ENCODE peak calls at places on chromosomes 2 and 18, in five cellular contexts. One of them, this sample, is unnamed. For H3K4me1, the result is how much of the 10 kb centered on the place peaks cover.

GRCh38 chr2:69253033-69253535 is 133.9 kb downstream of the GFPT1 start:
- DNase-seq in CD8-positive, alpha-beta T cell: no peak
- DNase-seq in right lobe of liver: no peak
- DNase-seq in tibial nerve: no peak
- DNase-seq in ovary: no peak
- DNase-seq in this sample: no peak

GRCh38 chr2:25274868-25275574 is 66.7 kb downstream of the DNMT3A start:
- DNase-seq in CD8-positive, alpha-beta T cell: peak
- DNase-seq in right lobe of liver: no peak
- DNase-seq in ovary: peak
- DNase-seq in tibial nerve: no peak
- DNase-seq in this sample: peak

GRCh38 chr2:217360781-217361485 is 501.1 kb upstream of the TNP1 start:
- DNase-seq in CD8-positive, alpha-beta T cell: no peak
- DNase-seq in right lobe of liver: no peak
- DNase-seq in ovary: peak
- DNase-seq in tibial nerve: no peak
- DNase-seq in this sample: no peak

GRCh38 chr2:199018826-199019225 is 438.9 kb downstream of the SATB2 start:
- DNase-seq in tibial nerve: no peak
- DNase-seq in ovary: no peak
- DNase-seq in right lobe of liver: no peak
- DNase-seq in CD8-positive, alpha-beta T cell: no peak
- DNase-seq in this sample: no peak

GRCh38 chr2:238106698-238107524 is 6.8 kb downstream of the ESPNL start:
- DNase-seq in right lobe of liver: peak
- DNase-seq in CD8-positive, alpha-beta T cell: no peak
- DNase-seq in tibial nerve: no peak
- DNase-seq in ovary: no peak
- DNase-seq in this sample: peak

GRCh38 chr2:24577481-24577880 is 86.4 kb downstream of the NCOA1 start:
- DNase-seq in right lobe of liver: no peak
- DNase-seq in CD8-positive, alpha-beta T cell: no peak
- DNase-seq in ovary: no peak
- DNase-seq in tibial nerve: no peak
- DNase-seq in this sample: no peak

GRCh38 chr2:81839780-81840179 is 1535.2 kb upstream of the LRRTM1 start:
- DNase-seq in right lobe of liver: no peak
- DNase-seq in tibial nerve: no peak
- DNase-seq in ovary: no peak
- DNase-seq in CD8-positive, alpha-beta T cell: no peak
- DNase-seq in this sample: no peak

GRCh38 chr2:108169982-108170625 is 69.7 kb upstream of the SULT1C3 start:
- DNase-seq in right lobe of liver: no peak
- DNase-seq in CD8-positive, alpha-beta T cell: no peak
- DNase-seq in tibial nerve: no peak
- DNase-seq in ovary: no peak
- DNase-seq in this sample: no peak

GRCh38 chr2:132384491-132385186 is 32.0 kb upstream of the GPR39 start:
- DNase-seq in tibial nerve: no peak
- DNase-seq in right lobe of liver: no peak
- DNase-seq in CD8-positive, alpha-beta T cell: no peak
- DNase-seq in ovary: no peak
- DNase-seq in this sample: no peak

GRCh38 chr2:10709290-10709939 is 12.0 kb upstream of the ATP6V1C2 start:
- DNase-seq in ovary: no peak
- DNase-seq in CD8-positive, alpha-beta T cell: no peak
- DNase-seq in right lobe of liver: peak
- DNase-seq in tibial nerve: no peak
- DNase-seq in this sample: no peak

GRCh38 chr2:228731517-228731916 is 539.6 kb downstream of the PID1 start:
- DNase-seq in ovary: no peak
- DNase-seq in right lobe of liver: no peak
- DNase-seq in tibial nerve: no peak
- DNase-seq in CD8-positive, alpha-beta T cell: no peak
- DNase-seq in this sample: no peak

GRCh38 chr2:33522571-33522970 is 46.1 kb downstream of the RASGRP3 start:
- DNase-seq in right lobe of liver: no peak
- DNase-seq in CD8-positive, alpha-beta T cell: no peak
- DNase-seq in ovary: no peak
- DNase-seq in tibial nerve: no peak
- DNase-seq in this sample: no peak

GRCh38 chr18:36628435-36629094 is 200.2 kb downstream of the TPGS2 start:
- DNase-seq in tibial nerve: no peak
- DNase-seq in CD8-positive, alpha-beta T cell: no peak
- DNase-seq in right lobe of liver: no peak
- DNase-seq in ovary: no peak
- DNase-seq in this sample: no peak

GRCh38 chr2:226475650-226476049 is 324.0 kb downstream of the IRS1 start:
- DNase-seq in tibial nerve: no peak
- DNase-seq in CD8-positive, alpha-beta T cell: no peak
- DNase-seq in right lobe of liver: no peak
- DNase-seq in ovary: no peak
- DNase-seq in this sample: no peak

GRCh38 chr18:36449451-36449850 is 151.9 kb downstream of the FHOD3 start:
- DNase-seq in right lobe of liver: no peak
- DNase-seq in ovary: no peak
- DNase-seq in CD8-positive, alpha-beta T cell: no peak
- DNase-seq in tibial nerve: no peak
- DNase-seq in this sample: no peak

GRCh38 chr2:1612391-1613077 is 131.8 kb downstream of the PXDN start:
- DNase-seq in ovary: no peak
- DNase-seq in CD8-positive, alpha-beta T cell: no peak
- DNase-seq in right lobe of liver: no peak
- DNase-seq in tibial nerve: no peak
- DNase-seq in this sample: no peak

GRCh38 chr2:69830045-69830905 is 815 bp downstream of the GMCL1 start:
- DNase-seq in tibial nerve: no peak
- DNase-seq in right lobe of liver: peak
- DNase-seq in CD8-positive, alpha-beta T cell: peak
- DNase-seq in ovary: peak
- DNase-seq in this sample: peak

GRCh38 chr2:167334343-167334742 is 446.1 kb downstream of the XIRP2 start:
- DNase-seq in CD8-positive, alpha-beta T cell: no peak
- DNase-seq in ovary: no peak
- DNase-seq in tibial nerve: no peak
- DNase-seq in right lobe of liver: no peak
- DNase-seq in this sample: no peak

GRCh38 chr18:845152-845819 is 33.2 kb upstream of the YES1 start:
- DNase-seq in right lobe of liver: no peak
- DNase-seq in ovary: no peak
- DNase-seq in tibial nerve: no peak
- DNase-seq in CD8-positive, alpha-beta T cell: no peak
- DNase-seq in this sample: no peak

GRCh38 chr2:177603734-177604133 is 211.2 kb downstream of the AGPS start:
- DNase-seq in right lobe of liver: no peak
- DNase-seq in ovary: no peak
- DNase-seq in tibial nerve: no peak
- DNase-seq in CD8-positive, alpha-beta T cell: no peak
- DNase-seq in this sample: no peak

GRCh38 chr2:234968633-234969328 is 17.0 kb downstream of the SH3BP4 start:
- DNase-seq in tibial nerve: no peak
- DNase-seq in ovary: no peak
- DNase-seq in right lobe of liver: no peak
- DNase-seq in CD8-positive, alpha-beta T cell: no peak
- DNase-seq in this sample: no peak

GRCh38 chr2:195548198-195548940 is 108.7 kb upstream of the SLC39A10 start:
- DNase-seq in ovary: no peak
- DNase-seq in right lobe of liver: no peak
- DNase-seq in tibial nerve: no peak
- DNase-seq in CD8-positive, alpha-beta T cell: no peak
- DNase-seq in this sample: no peak

GRCh38 chr2:79223539-79223938 is 64.0 kb upstream of the REG3A start:
- DNase-seq in tibial nerve: no peak
- DNase-seq in CD8-positive, alpha-beta T cell: no peak
- DNase-seq in right lobe of liver: no peak
- DNase-seq in ovary: no peak
- DNase-seq in this sample: no peak

GRCh38 chr18:532023-532422 is 31.5 kb upstream of the COLEC12 start:
- DNase-seq in tibial nerve: no peak
- DNase-seq in ovary: no peak
- DNase-seq in right lobe of liver: no peak
- DNase-seq in CD8-positive, alpha-beta T cell: no peak
- DNase-seq in this sample: no peak

GRCh38 chr2:8574196-8575010 is 107.5 kb upstream of the ID2 start:
- DNase-seq in tibial nerve: no peak
- DNase-seq in CD8-positive, alpha-beta T cell: peak
- DNase-seq in ovary: no peak
- DNase-seq in right lobe of liver: peak
- DNase-seq in this sample: no peak

GRCh38 chr2:157627594-157628281 is 926 bp downstream of the ACVR1C start:
- DNase-seq in right lobe of liver: peak
- DNase-seq in tibial nerve: no peak
- DNase-seq in ovary: peak
- DNase-seq in CD8-positive, alpha-beta T cell: peak
- DNase-seq in this sample: peak

GRCh38 chr2:41870948-41871522 is 176.8 kb upstream of the PKDCC start:
- DNase-seq in tibial nerve: no peak
- DNase-seq in CD8-positive, alpha-beta T cell: no peak
- DNase-seq in ovary: peak
- DNase-seq in right lobe of liver: no peak
- DNase-seq in this sample: no peak
- TF ChIP-seq CTCF in tibial nerve: peak
- TF ChIP-seq CTCF in CD8-positive, alpha-beta T cell: no peak
- TF ChIP-seq CTCF in ovary: no peak
- TF ChIP-seq CTCF in right lobe of liver: no peak
- TF ChIP-seq CTCF in this sample: peak

DNA sequence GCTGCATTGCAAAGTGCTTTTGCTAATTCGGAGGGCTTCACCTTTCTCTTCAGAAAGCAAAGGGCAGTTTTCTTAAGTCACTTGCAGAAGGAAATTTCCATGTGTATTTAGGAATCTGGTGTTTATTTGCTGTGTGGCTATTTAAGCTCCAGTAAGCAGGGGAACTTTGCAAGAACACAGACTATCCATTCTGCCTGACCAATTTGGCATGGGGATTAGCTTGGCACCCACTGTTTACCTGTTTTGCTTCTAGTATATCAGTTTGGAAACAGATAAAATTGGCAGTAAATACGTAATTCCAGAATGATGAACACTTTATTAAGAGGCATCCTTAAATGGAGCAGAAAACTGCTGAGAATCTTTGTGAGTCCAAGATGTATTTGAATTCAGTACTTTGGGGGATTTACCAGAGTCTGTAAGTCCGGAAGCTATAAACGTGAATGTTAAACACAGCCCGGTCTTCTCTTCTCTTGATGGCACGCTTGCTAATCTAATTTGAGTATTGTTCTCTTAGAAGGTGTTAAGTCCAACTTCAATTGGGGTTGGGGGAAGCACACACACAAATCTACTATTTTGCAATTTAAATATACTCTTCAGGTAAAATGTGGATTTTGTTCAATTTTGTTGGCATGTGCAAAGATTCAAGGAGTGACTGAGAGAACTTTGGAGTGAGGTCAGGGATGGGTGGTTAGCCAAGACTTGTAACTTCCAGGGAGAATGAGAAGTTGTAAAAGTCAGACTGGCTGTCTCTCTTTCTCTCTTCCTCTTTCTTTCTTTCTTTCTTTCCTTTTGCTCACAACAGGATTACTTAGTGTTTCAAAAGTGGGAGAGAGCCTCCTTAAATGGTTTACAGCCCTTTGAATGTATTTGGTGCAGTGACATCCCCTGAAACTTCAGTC is 705 bp downstream of the ACKR3 start:
- DNase-seq in CD8-positive, alpha-beta T cell: no peak
- DNase-seq in tibial nerve: no peak
- DNase-seq in ovary: no peak
- DNase-seq in right lobe of liver: no peak
- DNase-seq in this sample: no peak
- H3K4me1 ChIP-seq in CD8-positive, alpha-beta T cell: under half
- H3K4me1 ChIP-seq in tibial nerve: half or more
- H3K4me1 ChIP-seq in ovary: under half
- H3K4me1 ChIP-seq in right lobe of liver: under half
- H3K4me1 ChIP-seq in this sample: half or more

GRCh38 chr2:110124038-110124825 is 8.6 kb upstream of the MALL start:
- DNase-seq in tibial nerve: no peak
- DNase-seq in ovary: no peak
- DNase-seq in CD8-positive, alpha-beta T cell: no peak
- DNase-seq in right lobe of liver: no peak
- DNase-seq in this sample: peak
- TF ChIP-seq CTCF in tibial nerve: no peak
- TF ChIP-seq CTCF in ovary: no peak
- TF ChIP-seq CTCF in CD8-positive, alpha-beta T cell: no peak
- TF ChIP-seq CTCF in right lobe of liver: no peak
- TF ChIP-seq CTCF in this sample: no peak

GRCh38 chr2:175207741-175208438 is 26.4 kb upstream of the ATP5MC3 start:
- DNase-seq in CD8-positive, alpha-beta T cell: peak
- DNase-seq in right lobe of liver: peak
- DNase-seq in ovary: no peak
- DNase-seq in tibial nerve: no peak
- DNase-seq in this sample: no peak

GRCh38 chr2:175206866-175207265 is 25.4 kb upstream of the ATP5MC3 start:
- DNase-seq in ovary: no peak
- DNase-seq in right lobe of liver: no peak
- DNase-seq in tibial nerve: no peak
- DNase-seq in CD8-positive, alpha-beta T cell: no peak
- DNase-seq in this sample: no peak

GRCh38 chr2:175203621-175204496 is 22.3 kb upstream of the ATP5MC3 start:
- DNase-seq in CD8-positive, alpha-beta T cell: peak
- DNase-seq in right lobe of liver: peak
- DNase-seq in tibial nerve: no peak
- DNase-seq in ovary: no peak
- DNase-seq in this sample: no peak

DNA sequence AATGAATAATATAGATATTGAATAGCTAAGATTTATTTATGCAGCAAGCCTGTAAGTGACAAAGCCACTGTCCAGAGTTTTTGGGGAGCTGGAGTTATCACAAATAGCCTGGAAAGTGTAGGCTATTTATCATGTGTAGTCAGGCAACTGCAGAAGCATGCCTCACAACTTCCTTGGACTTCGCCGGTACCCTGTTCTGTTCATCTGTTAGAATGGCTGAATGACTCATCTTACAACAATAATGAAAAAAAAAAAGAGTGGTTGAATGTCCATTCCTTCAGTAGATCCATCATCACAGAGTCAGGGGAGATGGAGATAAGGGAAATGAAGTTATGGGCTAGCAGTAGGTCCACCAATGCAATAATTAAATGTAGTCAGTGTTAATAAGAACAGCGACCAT is 24.0 kb upstream of the ATP5MC3 start:
- DNase-seq in right lobe of liver: no peak
- DNase-seq in tibial nerve: no peak
- DNase-seq in CD8-positive, alpha-beta T cell: no peak
- DNase-seq in ovary: no peak
- DNase-seq in this sample: no peak
- H3K4me1 ChIP-seq in right lobe of liver: under half
- H3K4me1 ChIP-seq in tibial nerve: under half
- H3K4me1 ChIP-seq in CD8-positive, alpha-beta T cell: under half
- H3K4me1 ChIP-seq in ovary: under half
- H3K4me1 ChIP-seq in this sample: under half

GRCh38 chr2:102194609-102195268 is 7.9 kb downstream of the IL1RL2 start:
- DNase-seq in CD8-positive, alpha-beta T cell: no peak
- DNase-seq in ovary: no peak
- DNase-seq in right lobe of liver: peak
- DNase-seq in tibial nerve: no peak
- DNase-seq in this sample: no peak
- TF ChIP-seq CTCF in CD8-positive, alpha-beta T cell: no peak
- TF ChIP-seq CTCF in ovary: no peak
- TF ChIP-seq CTCF in right lobe of liver: no peak
- TF ChIP-seq CTCF in tibial nerve: no peak
- TF ChIP-seq CTCF in this sample: no peak

This sample was measured in lower lobe of right lung.